ENCODE peak calls at places on chromosome 18, in eight cellular contexts. R, M, H, V, P, S, N and Z are unnamed samples.

GRCh38 chr18:23136326-23137092 is 1.2 kb downstream of the CABLES1 start:
- DNase-seq in S (no peak), V (peak), N (peak), M (no peak), H (no peak), P (no peak), R (no peak), Z (peak)

GRCh38 chr18:41936471-41937134 is 18.4 kb upstream of the PIK3C3 start:
- DNase-seq in V (no peak), R (no peak), M (no peak), S (no peak), H (no peak), P (no peak), N (no peak), Z (no peak)

GRCh38 chr18:77622009-77622692 is 372.5 kb downstream of the GALR1 start:
- DNase-seq in R (no peak), N (no peak), H (no peak), S (no peak), P (no peak), M (no peak), V (no peak), Z (no peak)

GRCh38 chr18:45940724-45941123 is 26.4 kb downstream of the EPG5 start:
- DNase-seq in H (no peak), R (no peak), P (no peak), S (no peak), V (no peak), N (peak), M (no peak), Z (no peak)

GRCh38 chr18:44685296-44685695 is 4.6 kb downstream of the SETBP1 start:
- DNase-seq in V (no peak), H (no peak), N (no peak), R (no peak), S (no peak), P (no peak), M (no peak), Z (no peak)

GRCh38 chr18:77478619-77479018 is 229.0 kb downstream of the GALR1 start:
- DNase-seq in P (no peak), M (no peak), H (no peak), R (no peak), S (no peak), V (no peak), N (no peak), Z (no peak)

GRCh38 chr18:73043231-73044000 is 175.6 kb upstream of the NETO1 start:
- DNase-seq in V (no peak), N (no peak), S (no peak), M (no peak), H (no peak), P (no peak), R (no peak), Z (no peak)

GRCh38 chr18:25724997-25725396 is 365.4 kb downstream of the SS18 start:
- DNase-seq in M (no peak), S (no peak), P (no peak), V (no peak), R (no peak), N (no peak), H (no peak), Z (no peak)

GRCh38 chr18:76404345-76404831 is 90.7 kb downstream of the ZNF516 start:
- DNase-seq in S (no peak), H (no peak), N (no peak), M (no peak), R (no peak), P (no peak), V (no peak), Z (no peak)

GRCh38 chr18:44715841-44716240 is 35.2 kb downstream of the SETBP1 start:
- DNase-seq in P (no peak), H (no peak), N (no peak), R (no peak), V (no peak), S (no peak), M (no peak), Z (no peak)

GRCh38 chr18:46546111-46546640 is 110.8 kb downstream of the LOXHD1 start:
- DNase-seq in H (no peak), S (no peak), R (no peak), V (no peak), M (no peak), N (no peak), P (no peak), Z (no peak)

GRCh38 chr18:72866572-72866900 is 1.3 kb downstream of the NETO1 start:
- DNase-seq in V (no peak), M (no peak), N (no peak), R (no peak), S (no peak), H (no peak), P (no peak), Z (no peak)

GRCh38 chr18:73683618-73684238 is 463.9 kb downstream of the FBXO15 start:
- DNase-seq in R (no peak), S (no peak), M (no peak), N (peak), H (no peak), P (no peak), V (no peak), Z (no peak)

GRCh38 chr18:66616523-66616983 is 12.7 kb upstream of the CDH19 start:
- DNase-seq in V (no peak), S (no peak), M (no peak), P (no peak), N (peak), H (no peak), R (no peak), Z (peak)

GRCh38 chr18:22238036-22238435 is 68.6 kb downstream of the GATA6 start:
- DNase-seq in H (no peak), S (no peak), P (no peak), M (no peak), R (no peak), N (no peak), V (no peak), Z (no peak)

GRCh38 chr18:13051159-13051558 is 60.0 kb downstream of the CEP192 start:
- DNase-seq in P (no peak), H (no peak), S (no peak), R (no peak), M (no peak), N (peak), V (no peak), Z (no peak)

GRCh38 chr18:58411323-58411722 is 217.6 kb downstream of the ALPK2 start:
- DNase-seq in R (no peak), M (no peak), V (no peak), S (no peak), H (no peak), P (no peak), N (no peak), Z (no peak)

GRCh38 chr18:48002933-48003365 is 72.5 kb upstream of the SMAD2 start:
- DNase-seq in H (no peak), R (no peak), N (peak), S (no peak), P (peak), M (no peak), V (no peak), Z (no peak)

GRCh38 chr18:50817898-50818250 is 1.9 kb downstream of the MRO start:
- DNase-seq in N (no peak), S (peak), M (peak), V (no peak), H (no peak), P (no peak), R (no peak), Z (no peak)

GRCh38 chr18:60145776-60146175 is 226.8 kb downstream of the MC4R start:
- DNase-seq in N (no peak), S (no peak), V (no peak), M (no peak), P (no peak), H (no peak), R (no peak), Z (no peak)

GRCh38 chr18:11412790-11413189 is 196.6 kb upstream of the SLC35G4 start:
- DNase-seq in V (no peak), R (no peak), H (no peak), P (no peak), N (no peak), S (peak), M (no peak), Z (no peak)
- TF ChIP-seq CTCF in V (no peak), R (no peak), H (no peak), P (no peak), N (no peak), S (no peak), M (no peak), Z (no peak)

GRCh38 chr18:32424696-32425095 is 46.0 kb downstream of the GAREM1 start:
- DNase-seq in M (no peak), P (no peak), N (no peak), R (no peak), V (no peak), S (no peak), H (no peak), Z (no peak)
- TF ChIP-seq CTCF in M (no peak), P (no peak), N (no peak), R (no peak), V (no peak), S (no peak), H (no peak), Z (no peak)

DNA sequence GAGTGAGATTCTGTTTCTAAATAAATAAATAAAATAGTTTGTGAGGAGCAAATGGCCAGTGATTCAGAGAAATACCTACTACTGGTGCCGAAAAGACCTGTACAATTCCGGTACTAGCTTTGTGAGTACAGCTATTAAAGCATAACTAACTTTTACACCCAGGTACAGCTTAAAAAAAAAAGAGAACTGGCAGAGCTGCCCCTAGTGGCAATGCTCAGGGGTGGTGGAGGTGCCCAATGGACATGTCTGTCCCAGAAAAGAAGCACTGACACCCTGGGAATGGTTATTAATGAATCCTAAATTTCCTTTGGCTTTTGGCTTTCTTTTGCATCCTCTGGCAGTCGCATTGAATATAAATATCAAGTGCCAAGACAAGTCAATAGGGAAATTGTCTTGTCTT is 87.0 kb downstream of the LIPG start:
- DNase-seq in N (no peak), S (no peak), H (no peak), V (no peak), M (no peak), P (no peak), R (no peak), Z (no peak)
- TF ChIP-seq CTCF in N (peak), S (no peak), H (no peak), V (peak), M (no peak), P (peak), R (no peak), Z (no peak)

GRCh38 chr18:62875320-62875719 is 160.0 kb downstream of the PHLPP1 start:
- DNase-seq in V (no peak), P (no peak), R (no peak), M (no peak), N (no peak), S (no peak), H (no peak), Z (no peak)

GRCh38 chr18:62876106-62876505 is 160.8 kb downstream of the PHLPP1 start:
- DNase-seq in H (no peak), S (no peak), M (no peak), P (peak), V (no peak), N (no peak), R (no peak), Z (no peak)

GRCh38 chr18:62876828-62877227 is 161.5 kb downstream of the PHLPP1 start:
- DNase-seq in V (no peak), H (no peak), R (no peak), S (no peak), N (no peak), M (no peak), P (no peak), Z (no peak)

GRCh38 chr18:62878305-62878704 is 163.0 kb downstream of the PHLPP1 start:
- DNase-seq in M (no peak), S (no peak), N (no peak), R (no peak), H (no peak), P (no peak), V (no peak), Z (no peak)

DNA sequence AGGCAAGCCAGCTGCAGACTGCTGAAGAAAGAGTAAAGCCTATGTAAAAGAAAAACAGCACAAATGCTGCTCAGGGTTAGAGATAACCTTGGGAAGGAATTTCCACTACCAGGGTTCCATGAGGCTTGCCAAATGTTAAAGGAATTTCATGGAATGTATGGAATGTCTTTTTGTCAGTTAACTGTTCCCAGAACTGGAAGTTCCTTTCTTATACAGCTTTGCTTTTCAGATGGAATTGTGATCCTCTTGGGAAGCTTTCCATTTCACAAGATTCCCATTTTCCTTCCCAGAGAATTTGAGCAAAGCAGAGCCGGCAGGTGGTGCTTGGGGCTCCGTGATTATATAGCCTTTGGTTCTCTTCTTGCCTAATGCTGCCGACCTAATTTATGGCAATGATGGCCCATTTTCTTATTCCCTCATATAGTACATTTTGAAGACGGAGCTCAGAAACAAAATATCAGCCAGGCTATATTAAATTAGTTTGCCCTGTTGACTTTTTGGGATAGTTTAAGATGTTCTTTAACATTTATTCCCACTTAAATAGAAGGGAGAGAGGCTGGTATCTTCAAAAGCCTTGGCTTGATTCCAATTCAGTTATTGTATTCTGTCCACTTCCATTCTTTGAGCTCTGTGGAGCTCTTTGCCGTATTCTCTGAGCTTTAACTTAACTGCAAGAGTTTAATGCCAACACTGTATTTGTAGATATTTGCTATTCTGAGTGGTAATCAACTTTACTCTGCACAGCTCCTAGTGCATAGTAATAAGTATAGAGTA is 162.3 kb downstream of the PHLPP1 start:
- DNase-seq in S (no peak), H (no peak), V (no peak), P (no peak), R (no peak), M (no peak), N (no peak), Z (no peak)
- TF ChIP-seq CTCF in S (no peak), H (no peak), V (no peak), P (no peak), R (no peak), M (peak), N (no peak), Z (no peak)

GRCh38 chr18:11859903-11860407 is 8.7 kb downstream of the CHMP1B start:
- DNase-seq in V (no peak), S (no peak), R (no peak), M (peak), P (peak), N (peak), H (no peak), Z (no peak)
- TF ChIP-seq CTCF in V (no peak), S (no peak), R (no peak), M (peak), P (peak), N (peak), H (no peak), Z (no peak)

DNA sequence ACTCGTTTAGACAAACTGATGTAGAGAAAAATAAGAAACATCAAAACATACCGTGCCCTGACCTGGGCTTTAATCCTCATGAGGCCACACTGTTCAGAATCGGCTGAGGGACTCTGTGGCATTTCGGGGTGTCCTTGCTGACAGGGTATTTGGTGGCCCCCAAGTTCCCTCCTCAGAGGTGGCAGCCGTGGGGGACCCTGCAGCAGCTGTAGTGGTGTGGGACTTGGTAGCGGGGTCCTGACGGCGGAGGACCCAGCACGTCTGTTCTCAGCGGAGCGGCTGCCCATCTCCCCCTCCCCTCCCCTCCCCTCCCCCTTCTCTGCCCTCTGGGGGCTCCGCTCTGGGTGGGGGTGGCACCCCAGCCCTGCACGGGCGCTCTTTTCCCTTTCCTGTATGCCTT is 18.4 kb downstream of the KCNG2 start:
- DNase-seq in P (no peak), V (no peak), H (no peak), S (no peak), M (no peak), R (no peak), N (no peak), Z (no peak)
- TF ChIP-seq CTCF in P (no peak), V (no peak), H (no peak), S (no peak), M (no peak), R (no peak), N (no peak), Z (no peak)

GRCh38 chr18:34704823-34705222 is 5.3 kb upstream of the DTNA start:
- DNase-seq in H (no peak), S (no peak), P (no peak), R (no peak), M (no peak), V (no peak), N (no peak), Z (no peak)

GRCh38 chr18:34710430-34711386 is 610 bp downstream of the DTNA start:
- DNase-seq in V (no peak), S (peak), P (no peak), M (no peak), H (no peak), N (no peak), R (no peak), Z (peak)

GRCh38 chr18:34709104-34709503 is 994 bp upstream of the DTNA start:
- DNase-seq in V (no peak), P (no peak), H (no peak), M (peak), S (peak), N (peak), R (no peak), Z (no peak)

GRCh38 chr18:34707670-34708069 is 2.4 kb upstream of the DTNA start:
- DNase-seq in R (no peak), V (no peak), H (no peak), N (peak), S (peak), P (peak), M (peak), Z (no peak)

GRCh38 chr18:34709631-34710429 is at the start of gene DTNA:
- DNase-seq in H (no peak), P (no peak), R (no peak), S (peak), M (peak), V (no peak), N (peak), Z (no peak)
- TF ChIP-seq CTCF in H (no peak), P (no peak), R (no peak), S (no peak), M (no peak), V (no peak), N (no peak), Z (no peak)

GRCh38 chr18:75109001-75109400 is 99.9 kb downstream of the PTGR3 start:
- DNase-seq in P (no peak), H (no peak), R (no peak), N (no peak), S (no peak), M (no peak), V (no peak), Z (no peak)
- TF ChIP-seq CTCF in P (no peak), H (no peak), R (no peak), N (no peak), S (no peak), M (no peak), V (no peak), Z (no peak)

DNA sequence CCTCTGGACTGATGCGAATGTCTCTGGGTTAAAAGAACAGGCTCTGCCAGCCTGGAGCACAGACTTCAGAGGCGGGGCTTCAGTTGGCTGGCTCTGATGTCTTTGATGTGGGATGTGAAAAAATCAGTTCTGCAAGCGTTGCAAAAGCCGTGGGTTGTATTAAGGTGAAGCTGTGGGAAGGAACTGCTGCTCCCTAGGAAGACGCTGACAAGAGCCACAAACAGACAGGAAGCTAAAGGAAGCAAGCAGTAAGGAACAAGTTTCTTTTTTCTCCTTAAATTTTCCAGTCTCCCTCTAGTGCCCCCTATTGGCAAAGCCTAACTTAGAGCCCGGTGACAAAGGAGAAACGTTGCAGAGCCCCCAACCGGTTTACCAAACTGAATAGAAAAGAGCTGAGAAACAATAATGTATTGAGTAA is 239.0 kb downstream of the CCDC178 start:
- DNase-seq in V (peak), H (no peak), S (no peak), M (no peak), R (no peak), N (peak), P (no peak), Z (peak)
- TF ChIP-seq CTCF in V (peak), H (peak), S (peak), M (peak), R (no peak), N (peak), P (no peak), Z (peak)